ENCODE peak calls at places on chromosomes 16 and 17, in nine cellular contexts. Y is lung; V is A673; N is epithelial cell of esophagus; O is naive thymus-derived CD4-positive, alpha-beta T cell; Z is HFF-Myc; H is skeletal muscle cell; B is Karpas-422; Q is left ventricle myocardium inferior. D is an unnamed sample.

GRCh38 chr16:65829076-65829475 is 537.4 kb upstream of the CDH5 start:
- DNase-seq in Y (no peak), V (no peak), N (no peak), O (no peak), Z (no peak), H (no peak), B (no peak), Q (no peak), D (no peak)

GRCh38 chr17:17350491-17351355 is 47.5 kb downstream of the NT5M start:
- DNase-seq in Y (no peak), V (no peak), N (peak), O (no peak), Z (no peak), H (no peak), B (no peak), Q (no peak), D (no peak)

GRCh38 chr16:69852815-69853214 is 90.7 kb downstream of the WWP2 start:
- DNase-seq in Y (no peak), V (no peak), N (no peak), O (no peak), Z (no peak), H (no peak), B (no peak), Q (no peak), D (no peak)

GRCh38 chr16:50842589-50842988 is 100.7 kb downstream of the CYLD start:
- DNase-seq in Y (no peak), V (no peak), N (no peak), O (no peak), Z (no peak), H (no peak), B (no peak), Q (no peak), D (peak)

GRCh38 chr17:14296511-14296910 is 4.4 kb upstream of the HS3ST3B1 start:
- DNase-seq in Y (peak), V (no peak), N (no peak), O (no peak), Z (no peak), H (no peak), B (no peak), Q (no peak), D (no peak)

GRCh38 chr17:37744961-37745800 is at the start of gene HNF1B:
- DNase-seq in Y (peak), V (no peak), N (no peak), O (no peak), Z (no peak), H (no peak), B (peak), Q (no peak), D (no peak)

GRCh38 chr16:64122177-64122576 is 999.7 kb downstream of the CDH11 start:
- DNase-seq in Y (no peak), V (no peak), N (no peak), O (no peak), Z (no peak), H (no peak), B (no peak), Q (no peak), D (no peak)

GRCh38 chr16:75071621-75072020 is 45.0 kb downstream of the LDHD start:
- DNase-seq in Y (no peak), V (no peak), N (no peak), O (no peak), Z (no peak), H (no peak), B (no peak), Q (no peak), D (no peak)

GRCh38 chr16:23803591-23804123 is 32.1 kb upstream of the PRKCB start:
- DNase-seq in Y (peak), V (peak), N (peak), O (peak), Z (no peak), H (no peak), B (peak), Q (peak), D (peak)

GRCh38 chr17:282000-282911 is 70.4 kb downstream of the RPH3AL start:
- DNase-seq in Y (no peak), V (no peak), N (no peak), O (no peak), Z (no peak), H (no peak), B (no peak), Q (no peak), D (no peak)

GRCh38 chr17:35716173-35716572 is 15.3 kb upstream of the RASL10B start:
- DNase-seq in Y (no peak), V (no peak), N (no peak), O (no peak), Z (no peak), H (no peak), B (no peak), Q (no peak), D (no peak)

GRCh38 chr16:84729716-84730320 is 30.0 kb downstream of the USP10 start:
- DNase-seq in Y (no peak), V (no peak), N (no peak), O (no peak), Z (no peak), H (no peak), B (no peak), Q (no peak), D (no peak)

GRCh38 chr17:13635951-13636350 is 34.2 kb upstream of the HS3ST3A1 start:
- DNase-seq in Y (no peak), V (no peak), N (no peak), O (no peak), Z (no peak), H (no peak), B (no peak), Q (no peak), D (peak)

GRCh38 chr17:59371426-59372099 is 40.1 kb downstream of the YPEL2 start:
- DNase-seq in Y (no peak), V (no peak), N (no peak), O (no peak), Z (no peak), H (peak), B (no peak), Q (peak), D (peak)

GRCh38 chr16:88141580-88141979 is 190.3 kb downstream of the BANP start:
- DNase-seq in Y (no peak), V (no peak), N (no peak), O (no peak), Z (no peak), H (no peak), B (no peak), Q (no peak), D (no peak)

GRCh38 chr17:17377071-17377487 is 73.9 kb downstream of the NT5M start:
- DNase-seq in Y (no peak), V (no peak), N (no peak), O (no peak), Z (no peak), H (no peak), B (no peak), Q (no peak), D (no peak)

GRCh38 chr16:87017388-87018012 is 299.7 kb downstream of the C16orf95 start:
- DNase-seq in Y (no peak), V (peak), N (peak), O (no peak), Z (peak), H (peak), B (no peak), Q (no peak), D (peak)

GRCh38 chr17:31533546-31534155 is 142.2 kb downstream of the RAB11FIP4 start:
- DNase-seq in Y (no peak), V (peak), N (peak), O (no peak), Z (peak), H (no peak), B (peak), Q (no peak), D (peak)

DNA sequence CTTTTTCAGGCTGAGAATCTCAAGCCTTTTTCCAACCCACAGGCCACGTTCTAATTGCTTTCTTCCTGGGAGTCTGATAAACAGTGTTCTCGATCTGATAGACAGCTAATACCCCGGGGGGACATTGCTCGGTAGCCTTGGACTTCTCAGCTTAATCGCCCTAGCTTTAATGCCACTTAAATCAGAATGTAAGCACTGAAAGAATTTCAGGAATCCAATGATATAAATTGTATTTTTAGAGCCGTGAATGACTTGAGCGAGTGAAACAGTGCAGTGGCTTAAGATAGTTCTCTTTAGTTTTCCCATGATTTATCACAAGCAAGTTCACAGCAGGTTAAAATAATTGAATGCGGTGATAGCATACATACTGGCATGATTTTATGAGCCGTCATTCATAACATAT is 116.2 kb upstream of the MYOCD start:
- DNase-seq in Y (no peak), V (peak), N (no peak), O (no peak), Z (no peak), H (no peak), B (no peak), Q (no peak), D (peak)
- H3K4me3 ChIP-seq in Y (no peak), V (no peak), N (no peak), O (no peak), Z (no peak), H (no peak), B (no peak), Q (peak), D (no peak)

GRCh38 chr17:2814049-2814448 is 17.8 kb downstream of the RAP1GAP2 start:
- DNase-seq in Y (no peak), V (no peak), N (no peak), O (no peak), Z (no peak), H (no peak), B (no peak), Q (no peak), D (no peak)
- H3K4me3 ChIP-seq in Y (no peak), V (no peak), N (no peak), O (peak), Z (no peak), H (no peak), B (no peak), Q (peak), D (no peak)

GRCh38 chr17:81035389-81036127 is 607 bp downstream of the BAIAP2 start:
- DNase-seq in Y (no peak), V (peak), N (no peak), O (no peak), Z (no peak), H (no peak), B (no peak), Q (no peak), D (no peak)

GRCh38 chr17:81033535-81034167 is 1.3 kb upstream of the BAIAP2 start:
- DNase-seq in Y (no peak), V (no peak), N (no peak), O (no peak), Z (no peak), H (no peak), B (no peak), Q (no peak), D (no peak)

GRCh38 chr17:81032641-81033422 is 2.1 kb upstream of the BAIAP2 start:
- DNase-seq in Y (no peak), V (no peak), N (no peak), O (no peak), Z (no peak), H (no peak), B (no peak), Q (no peak), D (no peak)

GRCh38 chr17:81034779-81035388 is at the start of gene BAIAP2:
- DNase-seq in Y (peak), V (peak), N (peak), O (peak), Z (peak), H (peak), B (peak), Q (peak), D (peak)

DNA sequence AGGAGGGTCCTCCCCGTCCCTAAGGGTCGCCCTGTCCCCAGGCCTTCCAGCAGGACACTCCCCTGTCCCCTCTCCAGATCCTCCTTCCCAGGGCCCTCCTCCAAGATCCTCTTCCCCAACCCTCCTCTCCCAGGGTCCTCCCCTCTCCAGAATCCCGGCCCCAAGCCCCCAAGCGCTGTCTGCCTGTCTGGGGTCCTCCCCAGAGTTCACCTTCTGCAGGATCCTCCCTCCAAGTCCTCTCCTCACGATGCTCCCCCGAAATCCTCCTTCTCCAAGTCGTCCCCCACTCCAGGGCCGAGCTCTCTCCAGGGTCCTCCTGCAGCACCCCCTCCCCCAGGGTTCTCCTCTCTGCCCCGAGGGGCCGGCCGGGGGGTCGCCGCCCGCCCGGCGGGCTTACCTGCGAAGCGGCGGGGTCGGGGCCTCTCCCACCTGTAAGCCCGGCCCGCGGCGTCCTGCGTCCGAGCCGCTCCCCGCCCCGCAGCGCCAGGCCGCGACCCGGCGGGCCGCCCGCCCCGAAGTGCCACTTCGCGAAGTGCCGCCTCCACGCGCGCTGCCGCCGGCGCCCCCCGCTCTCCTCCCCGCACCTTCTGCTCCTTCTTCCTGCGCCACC is 678 bp upstream of the BAIAP2 start:
- DNase-seq in Y (no peak), V (peak), N (no peak), O (no peak), Z (no peak), H (no peak), B (no peak), Q (no peak), D (no peak)
- H3K4me3 ChIP-seq in Y (peak), V (peak), N (peak), O (peak), Z (peak), H (peak), B (peak), Q (peak), D (peak)

DNA sequence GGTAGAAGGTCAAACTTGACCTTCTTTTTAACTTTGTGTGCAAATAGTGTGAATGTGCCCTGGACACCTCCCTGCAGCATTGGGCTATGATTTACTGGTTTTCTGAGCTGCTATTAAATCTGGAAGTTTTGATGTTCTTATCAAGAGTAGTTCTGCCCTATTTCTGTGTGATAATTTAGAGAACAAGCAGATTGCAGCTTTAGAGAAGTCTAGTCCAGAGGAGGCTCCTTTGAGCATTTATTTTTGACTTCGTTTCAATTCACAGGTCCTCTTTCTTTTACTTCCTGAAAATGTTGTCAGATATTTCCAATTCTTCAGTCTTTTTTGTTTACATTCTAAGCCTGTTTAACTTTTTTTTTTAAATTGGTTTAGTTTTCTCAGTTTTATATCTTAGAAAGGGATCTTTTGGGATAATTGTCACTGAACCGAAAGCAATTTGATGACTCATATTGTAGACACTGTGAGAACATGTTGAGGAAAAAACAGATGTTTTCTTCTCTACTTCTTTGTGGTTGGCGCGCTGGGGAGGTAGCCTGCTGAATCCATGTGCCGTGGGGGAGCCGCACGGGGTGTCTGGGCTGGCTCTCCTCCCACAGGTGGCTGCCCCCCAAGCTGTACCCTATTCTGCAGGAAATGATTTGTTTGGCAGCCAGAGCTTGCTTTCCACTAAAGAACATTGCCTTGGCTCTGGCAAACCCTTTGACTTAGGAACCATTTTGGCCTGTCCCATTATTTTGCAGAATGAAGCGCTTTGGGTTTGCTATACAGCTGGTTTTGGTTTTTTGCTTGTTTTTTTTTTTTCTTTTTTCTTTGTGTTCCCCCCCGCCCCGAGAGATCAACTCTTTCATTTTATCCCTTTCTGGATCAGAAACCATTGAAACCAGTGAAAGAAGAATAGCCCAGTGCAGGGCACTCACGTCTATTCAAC is 53.4 kb downstream of the MFSD11 start:
- DNase-seq in Y (no peak), V (peak), N (peak), O (no peak), Z (no peak), H (no peak), B (no peak), Q (no peak), D (peak)
- H3K4me3 ChIP-seq in Y (no peak), V (peak), N (no peak), O (no peak), Z (peak), H (no peak), B (no peak), Q (peak), D (peak)

DNA sequence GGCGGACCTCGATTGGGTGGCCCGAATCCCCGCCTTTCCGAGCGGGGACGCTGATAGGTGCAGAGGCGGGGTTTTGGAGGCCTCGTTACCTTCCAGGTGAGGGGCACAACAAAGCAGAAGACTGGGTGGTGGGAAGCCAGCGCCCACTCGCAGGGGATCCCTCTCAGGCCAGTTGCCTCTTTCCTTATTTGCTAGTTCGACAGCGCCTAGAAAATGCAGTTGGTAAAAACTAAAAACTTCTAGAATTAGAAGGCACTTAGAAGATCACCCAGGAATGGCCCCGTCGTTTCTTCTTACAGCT is 747 bp downstream of the KAT7 start:
- DNase-seq in Y (no peak), V (no peak), N (no peak), O (no peak), Z (no peak), H (no peak), B (no peak), Q (no peak), D (no peak)
- H3K4me3 ChIP-seq in Y (peak), V (peak), N (peak), O (peak), Z (peak), H (peak), B (peak), Q (peak), D (peak)

GRCh38 chr17:55171634-55172328 is 93.0 kb upstream of the HLF start:
- DNase-seq in Y (no peak), V (no peak), N (no peak), O (no peak), Z (no peak), H (no peak), B (no peak), Q (no peak), D (no peak)
- H3K4me3 ChIP-seq in Y (no peak), V (no peak), N (no peak), O (no peak), Z (no peak), H (no peak), B (no peak), Q (no peak), D (no peak)

GRCh38 chr16:5838071-5838470 is 740.5 kb upstream of the EEF2KMT start:
- DNase-seq in Y (no peak), V (no peak), N (no peak), O (no peak), Z (no peak), H (no peak), B (no peak), Q (no peak), D (no peak)

GRCh38 chr16:5841934-5842333 is 744.3 kb upstream of the EEF2KMT start:
- DNase-seq in Y (no peak), V (no peak), N (peak), O (no peak), Z (no peak), H (no peak), B (no peak), Q (no peak), D (no peak)

GRCh38 chr16:5838725-5839124 is 741.1 kb upstream of the EEF2KMT start:
- DNase-seq in Y (no peak), V (no peak), N (no peak), O (no peak), Z (no peak), H (no peak), B (no peak), Q (no peak), D (no peak)

DNA sequence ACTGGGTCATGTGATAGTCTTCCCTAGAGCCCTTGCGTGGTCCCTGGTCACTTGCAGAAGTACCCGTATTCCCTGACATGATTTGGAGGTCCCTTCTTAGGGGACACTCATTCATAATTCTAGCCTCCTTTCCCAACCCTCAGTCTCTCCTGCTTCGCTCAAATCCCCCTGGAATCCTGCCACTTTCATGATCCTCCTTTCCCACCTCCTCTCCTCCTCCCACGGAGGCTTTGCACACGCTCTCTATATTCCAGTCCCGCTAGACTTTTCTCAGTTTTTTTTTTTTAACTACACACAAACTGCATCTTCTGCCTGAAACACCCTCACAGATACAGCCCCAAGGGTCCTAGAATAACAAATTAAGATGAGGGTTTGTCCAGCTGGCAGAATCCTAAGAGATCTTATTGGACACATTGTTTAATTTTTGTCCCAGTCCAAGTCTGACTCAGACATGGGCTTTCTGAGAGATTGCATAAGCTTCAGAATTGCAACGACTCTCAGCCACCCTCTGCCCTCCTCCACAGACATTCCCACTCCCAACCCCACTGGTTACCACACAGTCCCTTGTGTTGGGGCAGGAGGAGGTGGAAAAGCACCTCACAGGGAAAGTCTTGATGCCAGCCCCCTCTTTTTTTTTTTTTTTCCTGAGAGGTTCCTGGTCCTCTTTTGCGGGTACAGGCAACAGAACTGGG is 739.5 kb upstream of the EEF2KMT start:
- DNase-seq in Y (no peak), V (no peak), N (no peak), O (no peak), Z (no peak), H (no peak), B (no peak), Q (no peak), D (no peak)
- H3K4me3 ChIP-seq in Y (no peak), V (no peak), N (no peak), O (no peak), Z (no peak), H (no peak), B (no peak), Q (no peak), D (no peak)

GRCh38 chr17:73308017-73308823 is 3.6 kb downstream of the CDC42EP4 start:
- DNase-seq in Y (peak), V (peak), N (peak), O (no peak), Z (no peak), H (no peak), B (no peak), Q (peak), D (peak)
- H3K4me3 ChIP-seq in Y (no peak), V (no peak), N (peak), O (no peak), Z (peak), H (peak), B (no peak), Q (peak), D (peak)

D was measured in fibroblast of villous mesenchyme.